ENCODE peak calls at places on chromosomes 13 and 19, in nine cellular contexts. One of them, this sample, is unnamed.

GRCh38 chr19:46945668-46946067 is 74.0 kb upstream of the NPAS1 start:
- DNase-seq in stimulated activated CD4-positive, alpha-beta T cell treated with anti-CD3 and anti-CD28 coated beads, Interleukin-15, amount 100 ng/mL, for 24 hours: no peak
- DNase-seq in fibroblast of pulmonary artery: peak
- DNase-seq in ACHN: no peak
- DNase-seq in gastrocnemius medialis: no peak
- DNase-seq in effector memory CD4-positive, alpha-beta T cell: no peak
- DNase-seq in amniotic stem cell: no peak
- DNase-seq in ascending aorta: peak
- DNase-seq in Kasumi-1: no peak
- DNase-seq in this sample: no peak

GRCh38 chr19:35713904-35714440 is 3.8 kb upstream of the KMT2B start:
- DNase-seq in stimulated activated CD4-positive, alpha-beta T cell treated with anti-CD3 and anti-CD28 coated beads, Interleukin-15, amount 100 ng/mL, for 24 hours: no peak
- DNase-seq in fibroblast of pulmonary artery: no peak
- DNase-seq in ACHN: no peak
- DNase-seq in gastrocnemius medialis: no peak
- DNase-seq in effector memory CD4-positive, alpha-beta T cell: no peak
- DNase-seq in amniotic stem cell: no peak
- DNase-seq in ascending aorta: no peak
- DNase-seq in Kasumi-1: no peak
- DNase-seq in this sample: no peak

GRCh38 chr19:57241181-57241580 is 749 bp downstream of the ZNF805 start:
- DNase-seq in stimulated activated CD4-positive, alpha-beta T cell treated with anti-CD3 and anti-CD28 coated beads, Interleukin-15, amount 100 ng/mL, for 24 hours: no peak
- DNase-seq in fibroblast of pulmonary artery: peak
- DNase-seq in ACHN: peak
- DNase-seq in gastrocnemius medialis: no peak
- DNase-seq in effector memory CD4-positive, alpha-beta T cell: no peak
- DNase-seq in amniotic stem cell: no peak
- DNase-seq in ascending aorta: no peak
- DNase-seq in Kasumi-1: peak
- DNase-seq in this sample: no peak

GRCh38 chr19:3304871-3305423 is 61.4 kb upstream of the NFIC start:
- DNase-seq in stimulated activated CD4-positive, alpha-beta T cell treated with anti-CD3 and anti-CD28 coated beads, Interleukin-15, amount 100 ng/mL, for 24 hours: peak
- DNase-seq in fibroblast of pulmonary artery: peak
- DNase-seq in ACHN: peak
- DNase-seq in gastrocnemius medialis: peak
- DNase-seq in effector memory CD4-positive, alpha-beta T cell: peak
- DNase-seq in amniotic stem cell: no peak
- DNase-seq in ascending aorta: peak
- DNase-seq in Kasumi-1: peak
- DNase-seq in this sample: peak

GRCh38 chr19:42424345-42424707 is 2.9 kb downstream of the LIPE start:
- DNase-seq in stimulated activated CD4-positive, alpha-beta T cell treated with anti-CD3 and anti-CD28 coated beads, Interleukin-15, amount 100 ng/mL, for 24 hours: no peak
- DNase-seq in fibroblast of pulmonary artery: no peak
- DNase-seq in ACHN: no peak
- DNase-seq in gastrocnemius medialis: no peak
- DNase-seq in effector memory CD4-positive, alpha-beta T cell: no peak
- DNase-seq in amniotic stem cell: no peak
- DNase-seq in ascending aorta: peak
- DNase-seq in Kasumi-1: no peak
- DNase-seq in this sample: no peak

GRCh38 chr13:73625562-73626339 is 508.5 kb downstream of the KLF12 start:
- DNase-seq in stimulated activated CD4-positive, alpha-beta T cell treated with anti-CD3 and anti-CD28 coated beads, Interleukin-15, amount 100 ng/mL, for 24 hours: peak
- DNase-seq in fibroblast of pulmonary artery: no peak
- DNase-seq in ACHN: no peak
- DNase-seq in gastrocnemius medialis: no peak
- DNase-seq in effector memory CD4-positive, alpha-beta T cell: no peak
- DNase-seq in amniotic stem cell: no peak
- DNase-seq in ascending aorta: no peak
- DNase-seq in Kasumi-1: no peak
- DNase-seq in this sample: peak

GRCh38 chr19:2271516-2272103 is 10.4 kb downstream of the PEAK3 start:
- DNase-seq in stimulated activated CD4-positive, alpha-beta T cell treated with anti-CD3 and anti-CD28 coated beads, Interleukin-15, amount 100 ng/mL, for 24 hours: no peak
- DNase-seq in fibroblast of pulmonary artery: peak
- DNase-seq in ACHN: peak
- DNase-seq in gastrocnemius medialis: peak
- DNase-seq in effector memory CD4-positive, alpha-beta T cell: no peak
- DNase-seq in amniotic stem cell: peak
- DNase-seq in ascending aorta: peak
- DNase-seq in Kasumi-1: no peak
- DNase-seq in this sample: no peak

GRCh38 chr13:100941811-100942361 is 267.3 kb upstream of the TMTC4 start:
- DNase-seq in stimulated activated CD4-positive, alpha-beta T cell treated with anti-CD3 and anti-CD28 coated beads, Interleukin-15, amount 100 ng/mL, for 24 hours: no peak
- DNase-seq in fibroblast of pulmonary artery: no peak
- DNase-seq in ACHN: no peak
- DNase-seq in gastrocnemius medialis: no peak
- DNase-seq in effector memory CD4-positive, alpha-beta T cell: no peak
- DNase-seq in amniotic stem cell: no peak
- DNase-seq in ascending aorta: no peak
- DNase-seq in Kasumi-1: no peak
- DNase-seq in this sample: no peak

GRCh38 chr19:40811478-40812341 is 12.7 kb downstream of the EGLN2 start:
- DNase-seq in stimulated activated CD4-positive, alpha-beta T cell treated with anti-CD3 and anti-CD28 coated beads, Interleukin-15, amount 100 ng/mL, for 24 hours: peak
- DNase-seq in fibroblast of pulmonary artery: no peak
- DNase-seq in ACHN: no peak
- DNase-seq in gastrocnemius medialis: no peak
- DNase-seq in effector memory CD4-positive, alpha-beta T cell: no peak
- DNase-seq in amniotic stem cell: no peak
- DNase-seq in ascending aorta: no peak
- DNase-seq in Kasumi-1: peak
- DNase-seq in this sample: no peak

GRCh38 chr13:44266305-44266704 is 107.3 kb upstream of the SERP2 start:
- DNase-seq in stimulated activated CD4-positive, alpha-beta T cell treated with anti-CD3 and anti-CD28 coated beads, Interleukin-15, amount 100 ng/mL, for 24 hours: no peak
- DNase-seq in fibroblast of pulmonary artery: no peak
- DNase-seq in ACHN: no peak
- DNase-seq in gastrocnemius medialis: no peak
- DNase-seq in effector memory CD4-positive, alpha-beta T cell: no peak
- DNase-seq in amniotic stem cell: no peak
- DNase-seq in ascending aorta: no peak
- DNase-seq in Kasumi-1: no peak
- DNase-seq in this sample: no peak

This sample was measured in CD8-positive, alpha-beta T cell.